ENCODE peak calls at places on chromosomes 12 and 14, in four cellular contexts. One of them, this sample, is unnamed.

GRCh38 chr12:1810931-1811280 is 9.5 kb upstream of the LRTM2 start:
- DNase-seq in K562: no peak
- DNase-seq in GM12878: no peak
- DNase-seq in H1: no peak
- DNase-seq in this sample: no peak

GRCh38 chr12:15601210-15601800 is 187.9 kb downstream of the EPS8 start:
- DNase-seq in K562: no peak
- DNase-seq in GM12878: no peak
- DNase-seq in H1: no peak
- DNase-seq in this sample: no peak

GRCh38 chr14:101113108-101113612 is 209.6 kb upstream of the RTL1 start:
- DNase-seq in K562: no peak
- DNase-seq in GM12878: no peak
- DNase-seq in H1: no peak
- DNase-seq in this sample: no peak

GRCh38 chr12:92080390-92081285 is 65.0 kb downstream of the BTG1 start:
- DNase-seq in K562: no peak
- DNase-seq in GM12878: no peak
- DNase-seq in H1: no peak
- DNase-seq in this sample: no peak

GRCh38 chr14:92294506-92294905 is 28.5 kb upstream of the SLC24A4 start:
- DNase-seq in K562: peak; percentile 24
- DNase-seq in GM12878: no peak
- DNase-seq in H1: no peak
- DNase-seq in this sample: no peak

GRCh38 chr14:99317231-99318090 is 45.5 kb upstream of the BCL11B start:
- DNase-seq in K562: no peak
- DNase-seq in GM12878: no peak
- DNase-seq in H1: no peak
- DNase-seq in this sample: no peak

GRCh38 chr12:112843272-112843671 is 51.7 kb downstream of the RPH3A start:
- DNase-seq in K562: no peak
- DNase-seq in GM12878: no peak
- DNase-seq in H1: no peak
- DNase-seq in this sample: no peak

GRCh38 chr14:95157987-95158712 is 821 bp upstream of the DICER1 start:
- DNase-seq in K562: peak; percentile 10
- DNase-seq in GM12878: no peak
- DNase-seq in H1: no peak
- DNase-seq in this sample: peak; percentile 20

GRCh38 chr12:105705765-105706164 is 375.3 kb downstream of the C12orf75 start:
- DNase-seq in K562: peak; percentile 34
- DNase-seq in GM12878: no peak
- DNase-seq in H1: no peak
- DNase-seq in this sample: peak; percentile 36

GRCh38 chr14:52352546-52352945 is 38.4 kb downstream of the PTGER2 start:
- DNase-seq in K562: no peak
- DNase-seq in GM12878: no peak
- DNase-seq in H1: no peak
- DNase-seq in this sample: no peak

GRCh38 chr12:132836803-132837331 is 8.2 kb upstream of the GOLGA3 start:
- DNase-seq in K562: no peak
- DNase-seq in GM12878: no peak
- DNase-seq in H1: no peak
- DNase-seq in this sample: no peak

GRCh38 chr12:90280564-90281058 is 572.0 kb upstream of the ATP2B1 start:
- DNase-seq in K562: no peak
- DNase-seq in GM12878: peak; percentile 52
- DNase-seq in H1: no peak
- DNase-seq in this sample: no peak

GRCh38 chr12:818733-819132 is 66.4 kb downstream of the WNK1 start:
- DNase-seq in K562: no peak
- DNase-seq in GM12878: no peak
- DNase-seq in H1: no peak
- DNase-seq in this sample: no peak

GRCh38 chr12:52216107-52216506 is 16.9 kb upstream of the KRT7 start:
- DNase-seq in K562: no peak
- DNase-seq in GM12878: no peak
- DNase-seq in H1: no peak
- DNase-seq in this sample: no peak

GRCh38 chr14:26925876-26926584 is 328.2 kb upstream of the NOVA1 start:
- DNase-seq in K562: no peak
- DNase-seq in GM12878: no peak
- DNase-seq in H1: no peak
- DNase-seq in this sample: no peak

GRCh38 chr12:45566257-45566656 is 163.2 kb upstream of the ARID2 start:
- DNase-seq in K562: no peak
- DNase-seq in GM12878: no peak
- DNase-seq in H1: no peak
- DNase-seq in this sample: no peak

GRCh38 chr12:121795029-121795977 is 1.8 kb upstream of the RHOF start:
- DNase-seq in K562: peak; percentile 86
- DNase-seq in GM12878: no peak
- DNase-seq in H1: peak; percentile 82
- DNase-seq in this sample: peak; percentile 83

GRCh38 chr12:26196424-26196722 is 1.0 kb downstream of the SSPN start:
- DNase-seq in K562: no peak
- DNase-seq in GM12878: no peak
- DNase-seq in H1: no peak
- DNase-seq in this sample: no peak
- TF ChIP-seq CBX5 in K562: no peak
- TF ChIP-seq CBX5 in GM12878: no peak
- TF ChIP-seq CBX5 in H1: no peak
- TF ChIP-seq CBX5 in this sample: no peak

DNA sequence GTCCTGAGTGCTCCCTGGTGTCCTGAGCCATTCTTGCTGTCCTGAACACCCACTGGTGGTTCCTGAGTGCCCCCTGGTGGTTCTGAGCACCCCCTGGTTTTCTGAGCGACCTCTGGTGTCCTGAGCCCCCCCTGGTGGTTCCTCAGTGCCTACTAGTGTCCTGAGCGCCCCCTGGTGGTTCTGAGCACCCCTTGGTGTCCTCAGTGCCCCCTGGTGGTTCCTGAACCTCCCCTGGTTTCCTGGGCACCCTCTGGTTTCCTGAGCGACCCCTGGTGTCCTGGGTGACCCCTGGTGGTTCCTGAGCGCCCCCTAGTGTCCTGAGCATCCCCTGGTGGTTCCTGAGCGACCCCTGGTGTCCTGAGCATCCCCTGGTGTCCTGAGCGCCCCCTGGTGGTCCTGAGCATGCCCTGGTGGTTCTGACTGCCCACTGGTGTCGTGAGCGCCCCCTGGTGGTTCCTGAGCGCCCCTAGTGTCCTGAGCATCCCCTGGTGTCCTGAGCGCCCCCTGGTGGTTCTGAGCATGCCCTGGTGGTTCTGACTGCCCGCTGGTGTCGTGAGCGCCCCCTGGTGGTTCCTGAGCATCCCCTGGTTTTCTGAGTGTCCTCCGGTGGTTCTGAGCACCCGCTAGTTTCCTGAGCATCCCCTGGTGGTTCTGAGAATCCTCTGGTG is 473.1 kb downstream of the TMEM121 start:
- DNase-seq in K562: no peak
- DNase-seq in GM12878: no peak
- DNase-seq in H1: no peak
- DNase-seq in this sample: peak; percentile 50
- TF ChIP-seq TAF1 in K562: no peak
- TF ChIP-seq TAF1 in GM12878: no peak
- TF ChIP-seq TAF1 in H1: no peak
- TF ChIP-seq TAF1 in this sample: no peak

GRCh38 chr14:103385994-103386491 is 828 bp downstream of the MARK3 start:
- DNase-seq in K562: no peak
- DNase-seq in GM12878: no peak
- DNase-seq in H1: no peak
- DNase-seq in this sample: no peak
- TF ChIP-seq CEBPB in K562: peak; percentile 44
- TF ChIP-seq CEBPB in GM12878: no peak
- TF ChIP-seq CEBPB in H1: no peak
- TF ChIP-seq CEBPB in this sample: peak; percentile 82

GRCh38 chr14:35406090-35406489 is 1.5 kb upstream of the NFKBIA start:
- DNase-seq in K562: no peak
- DNase-seq in GM12878: no peak
- DNase-seq in H1: no peak
- DNase-seq in this sample: no peak

GRCh38 chr14:35406811-35407630 is 2.5 kb upstream of the NFKBIA start:
- DNase-seq in K562: peak; percentile 52
- DNase-seq in GM12878: no peak
- DNase-seq in H1: no peak
- DNase-seq in this sample: peak; percentile 87

GRCh38 chr14:35404246-35404495 is 378 bp downstream of the NFKBIA start:
- DNase-seq in K562: no peak
- DNase-seq in GM12878: no peak
- DNase-seq in H1: no peak
- DNase-seq in this sample: no peak

GRCh38 chr14:35404496-35405303 is at the start of gene NFKBIA:
- DNase-seq in K562: peak; percentile 80
- DNase-seq in GM12878: peak; percentile 86
- DNase-seq in H1: no peak
- DNase-seq in this sample: peak; percentile 93

DNA sequence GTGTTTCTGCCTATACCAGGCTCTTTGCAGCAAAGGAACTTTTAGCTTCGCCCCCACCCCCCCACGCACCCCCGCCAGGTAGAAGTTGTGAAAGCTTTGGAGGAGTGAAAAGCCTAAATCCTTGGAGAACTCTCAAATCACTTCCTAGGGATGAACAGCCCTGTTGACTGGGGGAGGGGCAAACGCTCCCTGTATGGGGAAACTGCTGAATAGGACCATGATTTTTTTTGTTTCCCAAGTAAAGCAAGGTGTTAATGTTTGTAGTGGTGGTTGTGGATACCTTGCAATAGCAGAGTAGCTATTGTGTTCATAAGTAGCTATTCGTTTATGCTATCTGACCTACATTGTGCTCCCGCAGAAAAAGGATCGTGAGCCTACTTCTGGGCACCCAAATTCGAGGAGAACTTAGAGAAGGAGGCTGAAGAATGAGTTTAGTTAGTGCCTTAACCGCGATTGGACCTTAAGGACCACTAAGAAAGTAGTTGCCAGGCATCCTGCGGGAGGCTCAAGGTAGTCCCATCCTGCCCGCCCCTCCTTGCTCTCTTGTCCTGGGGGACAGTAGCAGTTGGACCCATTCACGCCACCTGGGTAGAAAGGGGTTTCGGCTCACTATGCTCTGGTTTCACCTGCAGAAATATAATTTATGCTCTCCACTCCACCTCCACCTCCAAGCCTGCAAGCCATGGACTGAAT is 901 bp upstream of the NFKBIA start:
- DNase-seq in K562: no peak
- DNase-seq in GM12878: no peak
- DNase-seq in H1: no peak
- DNase-seq in this sample: peak; percentile 57
- TF ChIP-seq CBX5 in K562: no peak
- TF ChIP-seq CBX5 in GM12878: no peak
- TF ChIP-seq CBX5 in H1: no peak
- TF ChIP-seq CBX5 in this sample: no peak

GRCh38 chr12:5070090-5070489 is 26.4 kb downstream of the KCNA5 start:
- DNase-seq in K562: no peak
- DNase-seq in GM12878: no peak
- DNase-seq in H1: no peak
- DNase-seq in this sample: no peak
- TF ChIP-seq TAF1 in K562: no peak
- TF ChIP-seq TAF1 in GM12878: no peak
- TF ChIP-seq TAF1 in H1: no peak
- TF ChIP-seq TAF1 in this sample: no peak

GRCh38 chr12:33432992-33433391 is 6.6 kb downstream of the SYT10 start:
- DNase-seq in K562: no peak
- DNase-seq in GM12878: no peak
- DNase-seq in H1: no peak
- DNase-seq in this sample: no peak

GRCh38 chr12:33431648-33432047 is 8.0 kb downstream of the SYT10 start:
- DNase-seq in K562: no peak
- DNase-seq in GM12878: no peak
- DNase-seq in H1: no peak
- DNase-seq in this sample: no peak

GRCh38 chr12:33429468-33429867 is 10.2 kb downstream of the SYT10 start:
- DNase-seq in K562: no peak
- DNase-seq in GM12878: no peak
- DNase-seq in H1: no peak
- DNase-seq in this sample: no peak

GRCh38 chr12:33423706-33424105 is 15.9 kb downstream of the SYT10 start:
- DNase-seq in K562: no peak
- DNase-seq in GM12878: no peak
- DNase-seq in H1: no peak
- DNase-seq in this sample: no peak

GRCh38 chr12:33427071-33427470 is 12.5 kb downstream of the SYT10 start:
- DNase-seq in K562: peak; percentile 24
- DNase-seq in GM12878: no peak
- DNase-seq in H1: no peak
- DNase-seq in this sample: peak; percentile 18
- TF ChIP-seq CEBPB in K562: no peak
- TF ChIP-seq CEBPB in GM12878: no peak
- TF ChIP-seq CEBPB in H1: no peak
- TF ChIP-seq CEBPB in this sample: no peak

GRCh38 chr14:32201816-32202467 is at the start of gene RNU6-7:
- DNase-seq in K562: no peak
- DNase-seq in GM12878: no peak
- DNase-seq in H1: no peak
- DNase-seq in this sample: peak; percentile 61

GRCh38 chr14:32200368-32201195 is 1.3 kb upstream of the RNU6-7 start:
- DNase-seq in K562: no peak
- DNase-seq in GM12878: no peak
- DNase-seq in H1: no peak
- DNase-seq in this sample: no peak

GRCh38 chr14:32193532-32193931 is 8.3 kb upstream of the RNU6-7 start:
- DNase-seq in K562: no peak
- DNase-seq in GM12878: no peak
- DNase-seq in H1: no peak
- DNase-seq in this sample: no peak

GRCh38 chr14:32201196-32201815 is 539 bp upstream of the RNU6-7 start:
- DNase-seq in K562: peak; percentile 82
- DNase-seq in GM12878: no peak
- DNase-seq in H1: peak; percentile 77
- DNase-seq in this sample: peak; percentile 98

GRCh38 chr14:32197919-32198318 is 3.9 kb upstream of the RNU6-7 start:
- DNase-seq in K562: no peak
- DNase-seq in GM12878: no peak
- DNase-seq in H1: no peak
- DNase-seq in this sample: no peak
- TF ChIP-seq CBX5 in K562: no peak
- TF ChIP-seq CBX5 in GM12878: no peak
- TF ChIP-seq CBX5 in H1: no peak
- TF ChIP-seq CBX5 in this sample: no peak